ENCODE peak calls at places on chromosomes 4 and X, in four cellular contexts. P, S, Q and Y are unnamed samples.

GRCh38 chr4:136935305-136935704 is 597.0 kb downstream of the PCDH18 start:
- DNase-seq in P (no peak), S (no peak), Q (no peak), Y (no peak)

GRCh38 chr4:38785901-38786402 is 3.2 kb upstream of the TLR10 start:
- DNase-seq in P (no peak), S (no peak), Q (no peak), Y (no peak)

GRCh38 chr4:2076908-2077534 is 17.9 kb downstream of the NAT8L start:
- DNase-seq in P (no peak), S (no peak), Q (no peak), Y (no peak)

GRCh38 chr4:25098964-25099843 is 61.0 kb downstream of the SEPSECS start:
- DNase-seq in P (peak; percentile 47), S (peak; percentile 74), Q (peak; percentile 46), Y (no peak)

GRCh38 chrX:119391279-119391678 is 7.9 kb upstream of the SLC25A43 start:
- DNase-seq in P (no peak), S (peak; percentile 60), Q (peak; percentile 39), Y (no peak)

GRCh38 chrX:108165349-108166111 is 74.0 kb downstream of the ATG4A start:
- DNase-seq in P (no peak), S (peak; percentile 73), Q (no peak), Y (no peak)

GRCh38 chr4:16860506-16860905 is 37.9 kb downstream of the LDB2 start:
- DNase-seq in P (no peak), S (peak; percentile 85), Q (peak; percentile 10), Y (no peak)

GRCh38 chr4:163107754-163108153 is 58.9 kb downstream of the NAF1 start:
- DNase-seq in P (no peak), S (peak; percentile 28), Q (peak; percentile 33), Y (no peak)

GRCh38 chrX:24515447-24515846 is 50.4 kb downstream of the PDK3 start:
- DNase-seq in P (no peak), S (peak; percentile 39), Q (no peak), Y (no peak)

GRCh38 chrX:53831662-53832635 is 145.4 kb upstream of the HUWE1 start:
- DNase-seq in P (no peak), S (peak; percentile 48), Q (peak; percentile 43), Y (no peak)

GRCh38 chr4:2451036-2451520 is 17.8 kb upstream of the RNF4 start:
- DNase-seq in P (no peak), S (no peak), Q (no peak), Y (no peak)

GRCh38 chr4:41749650-41750049 is 1.1 kb upstream of the PHOX2B start:
- DNase-seq in P (no peak), S (no peak), Q (no peak), Y (no peak)

GRCh38 chr4:41750624-41751324 is 2.2 kb upstream of the PHOX2B start:
- DNase-seq in P (no peak), S (no peak), Q (no peak), Y (no peak)

GRCh38 chr4:41750158-41750623 is 1.7 kb upstream of the PHOX2B start:
- DNase-seq in P (no peak), S (no peak), Q (no peak), Y (no peak)

GRCh38 chr4:41752081-41752836 is 3.7 kb upstream of the PHOX2B start:
- DNase-seq in P (no peak), S (no peak), Q (no peak), Y (no peak)

DNA sequence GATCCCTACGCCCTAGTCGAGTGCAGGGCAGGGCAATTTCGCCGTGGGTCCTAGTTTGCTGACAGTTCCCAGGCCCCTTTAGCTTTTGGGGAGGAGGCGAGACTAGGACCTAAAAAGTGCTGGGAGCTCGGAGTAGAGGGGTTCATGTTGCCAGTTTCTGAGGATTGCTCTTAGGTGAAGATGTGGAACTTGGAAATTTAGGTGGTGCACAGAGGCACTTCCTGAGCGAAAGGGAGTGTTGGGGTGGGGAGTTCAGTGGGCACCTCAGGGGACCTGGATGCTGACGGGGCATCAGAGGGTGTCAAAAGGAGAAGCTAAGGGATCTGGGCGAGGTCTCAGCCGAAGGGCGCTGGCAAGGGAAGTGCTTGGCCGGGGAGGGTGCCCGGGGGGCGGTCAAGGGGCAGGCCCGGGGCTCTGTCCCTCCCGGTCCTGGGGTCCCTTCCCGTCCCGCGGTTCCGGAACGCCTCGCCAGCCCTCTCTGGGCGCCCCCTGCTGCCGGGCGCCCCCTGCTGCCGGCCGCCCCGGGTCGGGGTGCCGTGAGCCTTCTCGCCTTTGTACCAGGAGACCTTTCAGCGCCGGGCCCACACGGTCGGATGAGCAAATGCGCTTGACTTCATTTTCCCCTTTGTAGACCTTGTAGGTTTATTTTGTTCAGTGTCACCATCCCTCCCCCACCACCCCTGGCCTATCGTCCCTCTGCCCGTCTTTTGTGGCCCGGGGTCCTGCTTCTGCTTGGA is 3.0 kb upstream of the PHOX2B start:
- DNase-seq in P (no peak), S (no peak), Q (no peak), Y (no peak)
- TF ChIP-seq CTCF in P (no peak), S (peak; percentile 36), Q (peak; percentile 30), Y (no peak)

DNA sequence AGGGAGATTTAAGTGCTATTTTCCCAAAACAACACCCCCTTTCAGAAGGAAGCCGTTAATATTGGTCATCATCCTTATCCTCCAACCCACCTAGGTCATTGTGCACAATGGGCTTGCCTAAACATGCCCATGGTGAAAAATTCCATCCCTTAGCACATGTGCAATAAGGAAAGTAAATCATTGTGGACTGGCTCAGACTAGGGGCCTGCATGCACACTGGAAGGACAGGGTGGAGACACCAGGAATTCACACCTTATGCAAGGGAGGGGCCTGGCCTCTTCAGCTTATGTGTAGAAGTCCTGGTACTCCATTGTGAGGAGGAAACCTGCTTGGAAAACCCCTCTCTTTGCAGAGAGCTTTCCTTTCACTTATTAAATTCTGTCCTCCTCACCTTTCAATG is 311.4 kb upstream of the NDST4 start:
- DNase-seq in P (no peak), S (no peak), Q (peak; percentile 86), Y (no peak)
- TF ChIP-seq CTCF in P (no peak), S (no peak), Q (no peak), Y (no peak)

DNA sequence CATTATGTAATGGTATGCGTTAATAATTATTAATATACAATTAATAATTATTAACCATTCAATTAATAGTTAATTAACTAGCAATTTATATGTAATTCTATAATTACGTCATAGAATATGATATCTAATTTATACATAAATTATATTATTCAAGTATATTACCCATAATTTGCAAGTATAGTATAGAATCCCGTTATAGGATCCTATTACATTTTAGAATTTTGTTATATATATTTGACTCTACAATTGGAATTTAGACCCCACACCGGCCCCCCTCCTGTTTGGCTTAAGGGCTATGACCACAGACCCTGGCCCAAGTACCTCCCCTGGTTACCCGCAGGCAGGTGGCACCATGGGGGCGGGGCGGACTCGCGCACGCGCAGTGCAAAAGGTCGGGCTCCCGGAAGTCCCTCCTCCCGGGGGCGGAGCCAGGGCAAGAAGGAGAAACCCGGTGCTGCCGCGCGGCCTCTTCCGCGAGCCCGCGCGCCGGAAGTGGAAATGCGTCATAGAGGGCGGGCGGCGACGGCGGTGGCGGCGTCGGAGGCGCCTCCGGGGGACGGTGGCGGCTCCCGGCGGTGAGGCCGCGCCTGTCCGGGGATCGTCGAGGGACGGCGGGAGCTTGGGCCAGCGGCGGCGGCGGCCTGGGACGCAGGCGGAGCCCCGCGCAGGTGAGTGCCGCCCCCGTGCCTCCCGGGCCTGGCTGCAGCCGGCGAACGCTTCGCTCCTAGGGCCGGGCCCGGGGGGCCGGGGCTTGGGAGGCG is at the start of gene AKAP17A:
- DNase-seq in P (peak; percentile 91), S (peak; percentile 98), Q (peak; percentile 74), Y (peak; percentile 99)
- TF ChIP-seq CTCF in P (no peak), S (no peak), Q (peak; percentile 3), Y (peak; percentile 9)

DNA sequence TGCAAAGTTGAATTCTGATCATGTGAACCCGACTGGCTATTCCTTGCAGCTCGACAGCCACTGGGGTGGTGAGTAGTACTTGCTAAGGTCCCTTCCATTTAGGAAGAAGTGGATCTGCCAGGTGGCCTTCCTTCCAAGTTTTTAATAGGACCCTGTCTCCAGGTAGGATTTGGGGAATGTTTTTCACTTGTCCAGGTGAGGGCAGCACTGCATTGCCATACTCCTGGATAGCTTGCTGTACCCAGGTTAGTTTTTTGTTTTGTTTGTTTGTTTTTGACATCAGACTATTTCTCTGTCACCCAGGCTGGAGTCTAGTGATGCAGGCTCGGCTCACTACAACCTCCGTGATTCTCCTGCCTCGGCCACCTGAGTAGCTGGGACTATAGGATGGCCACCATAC is 29.8 kb downstream of the SAGE1 start:
- DNase-seq in P (no peak), S (no peak), Q (peak; percentile 12), Y (no peak)
- TF ChIP-seq CTCF in P (no peak), S (no peak), Q (peak; percentile 51), Y (no peak)

GRCh38 chrX:153416781-153417180 is 5.5 kb downstream of the ZFP92 start:
- DNase-seq in P (no peak), S (no peak), Q (no peak), Y (no peak)

GRCh38 chrX:153413731-153414130 is 2.5 kb downstream of the ZFP92 start:
- DNase-seq in P (no peak), S (no peak), Q (no peak), Y (no peak)

GRCh38 chrX:153417637-153418036 is 6.4 kb downstream of the ZFP92 start:
- DNase-seq in P (no peak), S (no peak), Q (no peak), Y (no peak)

GRCh38 chrX:153412746-153413720 is 1.8 kb downstream of the ZFP92 start:
- DNase-seq in P (no peak), S (no peak), Q (no peak), Y (no peak)

GRCh38 chrX:153414838-153415552 is 3.7 kb downstream of the ZFP92 start:
- DNase-seq in P (no peak), S (peak; percentile 41), Q (no peak), Y (no peak)
- TF ChIP-seq CTCF in P (no peak), S (no peak), Q (no peak), Y (no peak)

GRCh38 chrX:100685284-100685996 is 41.4 kb downstream of the SRPX2 start:
- DNase-seq in P (peak; percentile 70), S (peak; percentile 78), Q (peak; percentile 64), Y (peak; percentile 15)
- TF ChIP-seq CTCF in P (no peak), S (peak; percentile 62), Q (peak; percentile 70), Y (peak; percentile 41)

GRCh38 chr4:866761-867390 is 40.9 kb upstream of the CPLX1 start:
- DNase-seq in P (no peak), S (no peak), Q (peak; percentile 64), Y (no peak)
- TF ChIP-seq CTCF in P (no peak), S (no peak), Q (no peak), Y (no peak)

GRCh38 chr4:87120411-87121162 is 99.8 kb downstream of the KLHL8 start:
- DNase-seq in P (peak; percentile 78), S (no peak), Q (peak; percentile 98), Y (no peak)
- TF ChIP-seq CTCF in P (no peak), S (no peak), Q (peak; percentile 39), Y (no peak)

GRCh38 chr4:90024519-90024918 is 102.7 kb upstream of the CCSER1 start:
- DNase-seq in P (no peak), S (no peak), Q (no peak), Y (no peak)

GRCh38 chr4:90028460-90028859 is 98.7 kb upstream of the CCSER1 start:
- DNase-seq in P (no peak), S (no peak), Q (no peak), Y (no peak)

GRCh38 chr4:90027565-90027964 is 99.6 kb upstream of the CCSER1 start:
- DNase-seq in P (no peak), S (no peak), Q (no peak), Y (no peak)

GRCh38 chr4:90030202-90030601 is 97.0 kb upstream of the CCSER1 start:
- DNase-seq in P (no peak), S (no peak), Q (no peak), Y (no peak)

GRCh38 chr4:90025248-90025647 is 101.9 kb upstream of the CCSER1 start:
- DNase-seq in P (no peak), S (peak; percentile 1), Q (peak; percentile 17), Y (no peak)
- TF ChIP-seq CTCF in P (no peak), S (no peak), Q (peak; percentile 14), Y (no peak)

GRCh38 chrX:137166591-137166990 is 132.8 kb upstream of the GPR101 start:
- DNase-seq in P (no peak), S (no peak), Q (peak; percentile 3), Y (no peak)
- TF ChIP-seq CTCF in P (no peak), S (no peak), Q (peak; percentile 60), Y (no peak)